ENCODE peak calls at places on chromosomes 13 and 19, in six cellular contexts. W is HTR-8/SVneo; O is astrocyte; P is NCI-H1930; L is activated T-cell treated with anti-CD3 and anti-CD28 coated beads, Interleukin-2, amount 50 U/mL, for 4 hours; N is frontal cortex. R is an unnamed sample.

GRCh38 chr19:48183356-48183755 is 12.9 kb downstream of the ZSWIM9 start:
- DNase-seq in W (no peak), O (no peak), P (no peak), N (no peak), L (no peak), R (no peak)

GRCh38 chr13:33185853-33186252 is 99.7 kb downstream of the STARD13 start:
- DNase-seq in O (peak), P (no peak), L (no peak), W (no peak), N (no peak), R (no peak)

GRCh38 chr19:30367421-30367820 is 4.8 kb upstream of the ZNF536 start:
- DNase-seq in L (no peak), N (no peak), O (no peak), P (no peak), W (no peak), R (no peak)

GRCh38 chr19:810077-810855 is 11.5 kb downstream of the PLPPR3 start:
- DNase-seq in N (no peak), O (no peak), W (no peak), P (no peak), L (no peak), R (no peak)

GRCh38 chr19:49950956-49951526 is 9.9 kb downstream of the SIGLEC11 start:
- DNase-seq in O (no peak), P (no peak), W (no peak), L (no peak), N (no peak), R (no peak)

GRCh38 chr13:44276061-44276460 is 97.6 kb upstream of the SERP2 start:
- DNase-seq in L (no peak), W (no peak), O (no peak), P (no peak), N (no peak), R (no peak)

GRCh38 chr13:40060318-40061007 is 405.0 kb downstream of the COG6 start:
- DNase-seq in N (peak), P (no peak), L (no peak), W (no peak), O (peak), R (peak)

GRCh38 chr13:84567848-84568247 is 685.6 kb upstream of the SLITRK1 start:
- DNase-seq in N (no peak), W (no peak), O (no peak), P (no peak), L (no peak), R (no peak)

GRCh38 chr19:7515471-7516226 is at the start of gene ZNF358:
- DNase-seq in P (peak), N (peak), O (peak), W (peak), L (no peak), R (peak)

GRCh38 chr13:110407531-110407930 is 100.4 kb downstream of the COL4A2 start:
- DNase-seq in P (no peak), O (no peak), N (no peak), W (no peak), L (no peak), R (no peak)

GRCh38 chr19:38695319-38695683 is 47.9 kb downstream of the ACTN4 start:
- DNase-seq in W (no peak), L (no peak), N (no peak), O (no peak), P (no peak), R (no peak)

R was measured in Ammon's horn.